ENCODE peak calls at places on chromosomes 2 and 18, in six cellular contexts. One of them, this sample, is unnamed.
A peak's percentile ranks its signal among the peaks of the same experiment; 100 is the strongest.

GRCh38 chr2:138475394-138475793 is 26.2 kb upstream of the SPOPL start:
- DNase-seq in cardiac muscle cell: no peak
- DNase-seq in A549: no peak
- DNase-seq in GM18507: peak; percentile 5
- DNase-seq in breast epithelium: no peak
- DNase-seq in stimulated activated CD4-positive, alpha-beta T cell treated with anti-CD3 and anti-CD28 coated beads, Interleukin-12 subunit alpha, Interleukin-12 subunit beta, amount 100 ng/mL, for 4 hours: no peak
- DNase-seq in this sample: no peak

GRCh38 chr2:128317186-128317897 is 1.3 kb downstream of the HS6ST1 start:
- DNase-seq in cardiac muscle cell: peak; percentile 32
- DNase-seq in GM18507: peak; percentile 38
- DNase-seq in breast epithelium: peak; percentile 55
- DNase-seq in A549: no peak
- DNase-seq in stimulated activated CD4-positive, alpha-beta T cell treated with anti-CD3 and anti-CD28 coated beads, Interleukin-12 subunit alpha, Interleukin-12 subunit beta, amount 100 ng/mL, for 4 hours: peak; percentile 35
- DNase-seq in this sample: no peak

GRCh38 chr2:164388511-164388910 is 232.8 kb downstream of the GRB14 start:
- DNase-seq in breast epithelium: no peak
- DNase-seq in cardiac muscle cell: peak; percentile 5
- DNase-seq in GM18507: no peak
- DNase-seq in stimulated activated CD4-positive, alpha-beta T cell treated with anti-CD3 and anti-CD28 coated beads, Interleukin-12 subunit alpha, Interleukin-12 subunit beta, amount 100 ng/mL, for 4 hours: no peak
- DNase-seq in A549: peak; percentile 64
- DNase-seq in this sample: no peak

GRCh38 chr18:22489694-22490093 is 72.0 kb upstream of the CTAGE1 start:
- DNase-seq in cardiac muscle cell: no peak
- DNase-seq in breast epithelium: no peak
- DNase-seq in A549: peak; percentile 48
- DNase-seq in stimulated activated CD4-positive, alpha-beta T cell treated with anti-CD3 and anti-CD28 coated beads, Interleukin-12 subunit alpha, Interleukin-12 subunit beta, amount 100 ng/mL, for 4 hours: no peak
- DNase-seq in GM18507: no peak
- DNase-seq in this sample: no peak

GRCh38 chr2:152825834-152826233 is 107.4 kb downstream of the ARL6IP6 start:
- DNase-seq in breast epithelium: no peak
- DNase-seq in A549: no peak
- DNase-seq in stimulated activated CD4-positive, alpha-beta T cell treated with anti-CD3 and anti-CD28 coated beads, Interleukin-12 subunit alpha, Interleukin-12 subunit beta, amount 100 ng/mL, for 4 hours: no peak
- DNase-seq in GM18507: no peak
- DNase-seq in cardiac muscle cell: no peak
- DNase-seq in this sample: no peak

GRCh38 chr2:108575132-108575966 is 41.1 kb downstream of the LIMS1 start:
- DNase-seq in stimulated activated CD4-positive, alpha-beta T cell treated with anti-CD3 and anti-CD28 coated beads, Interleukin-12 subunit alpha, Interleukin-12 subunit beta, amount 100 ng/mL, for 4 hours: no peak
- DNase-seq in A549: peak; percentile 25
- DNase-seq in GM18507: no peak
- DNase-seq in breast epithelium: no peak
- DNase-seq in cardiac muscle cell: no peak
- DNase-seq in this sample: no peak

GRCh38 chr2:76391663-76392062 is 680.9 kb upstream of the GCFC2 start:
- DNase-seq in stimulated activated CD4-positive, alpha-beta T cell treated with anti-CD3 and anti-CD28 coated beads, Interleukin-12 subunit alpha, Interleukin-12 subunit beta, amount 100 ng/mL, for 4 hours: no peak
- DNase-seq in GM18507: no peak
- DNase-seq in cardiac muscle cell: peak; percentile 86
- DNase-seq in A549: no peak
- DNase-seq in breast epithelium: no peak
- DNase-seq in this sample: no peak

GRCh38 chr18:60044290-60045006 is 144.7 kb downstream of the PMAIP1 start:
- DNase-seq in breast epithelium: no peak
- DNase-seq in cardiac muscle cell: no peak
- DNase-seq in GM18507: no peak
- DNase-seq in stimulated activated CD4-positive, alpha-beta T cell treated with anti-CD3 and anti-CD28 coated beads, Interleukin-12 subunit alpha, Interleukin-12 subunit beta, amount 100 ng/mL, for 4 hours: no peak
- DNase-seq in A549: peak; percentile 29
- DNase-seq in this sample: no peak

GRCh38 chr18:55907352-55908045 is 319.5 kb upstream of the TCF4 start:
- DNase-seq in breast epithelium: no peak
- DNase-seq in cardiac muscle cell: no peak
- DNase-seq in stimulated activated CD4-positive, alpha-beta T cell treated with anti-CD3 and anti-CD28 coated beads, Interleukin-12 subunit alpha, Interleukin-12 subunit beta, amount 100 ng/mL, for 4 hours: no peak
- DNase-seq in GM18507: no peak
- DNase-seq in A549: no peak
- DNase-seq in this sample: no peak

GRCh38 chr2:232668805-232669444 is 28.2 kb upstream of the GIGYF2 start:
- DNase-seq in cardiac muscle cell: peak; percentile 55
- DNase-seq in breast epithelium: no peak
- DNase-seq in stimulated activated CD4-positive, alpha-beta T cell treated with anti-CD3 and anti-CD28 coated beads, Interleukin-12 subunit alpha, Interleukin-12 subunit beta, amount 100 ng/mL, for 4 hours: no peak
- DNase-seq in A549: peak; percentile 32
- DNase-seq in GM18507: no peak
- DNase-seq in this sample: peak; percentile 27

GRCh38 chr18:65093341-65093740 is 657.5 kb upstream of the CDH7 start:
- DNase-seq in A549: no peak
- DNase-seq in GM18507: no peak
- DNase-seq in breast epithelium: no peak
- DNase-seq in stimulated activated CD4-positive, alpha-beta T cell treated with anti-CD3 and anti-CD28 coated beads, Interleukin-12 subunit alpha, Interleukin-12 subunit beta, amount 100 ng/mL, for 4 hours: no peak
- DNase-seq in cardiac muscle cell: no peak
- DNase-seq in this sample: no peak

GRCh38 chr2:212646698-212647097 is 108.1 kb upstream of the ERBB4 start:
- DNase-seq in cardiac muscle cell: no peak
- DNase-seq in stimulated activated CD4-positive, alpha-beta T cell treated with anti-CD3 and anti-CD28 coated beads, Interleukin-12 subunit alpha, Interleukin-12 subunit beta, amount 100 ng/mL, for 4 hours: no peak
- DNase-seq in A549: no peak
- DNase-seq in breast epithelium: no peak
- DNase-seq in GM18507: no peak
- DNase-seq in this sample: no peak

GRCh38 chr2:168064011-168064998 is 183.1 kb downstream of the STK39 start:
- DNase-seq in breast epithelium: no peak
- DNase-seq in cardiac muscle cell: no peak
- DNase-seq in GM18507: no peak
- DNase-seq in A549: no peak
- DNase-seq in stimulated activated CD4-positive, alpha-beta T cell treated with anti-CD3 and anti-CD28 coated beads, Interleukin-12 subunit alpha, Interleukin-12 subunit beta, amount 100 ng/mL, for 4 hours: no peak
- DNase-seq in this sample: no peak

GRCh38 chr2:65228249-65228750 is 669 bp downstream of the ACTR2 start:
- DNase-seq in cardiac muscle cell: no peak
- DNase-seq in stimulated activated CD4-positive, alpha-beta T cell treated with anti-CD3 and anti-CD28 coated beads, Interleukin-12 subunit alpha, Interleukin-12 subunit beta, amount 100 ng/mL, for 4 hours: no peak
- DNase-seq in A549: no peak
- DNase-seq in breast epithelium: no peak
- DNase-seq in GM18507: no peak
- DNase-seq in this sample: no peak

GRCh38 chr2:142041105-142041504 is 89.7 kb downstream of the LRP1B start:
- DNase-seq in cardiac muscle cell: no peak
- DNase-seq in A549: no peak
- DNase-seq in stimulated activated CD4-positive, alpha-beta T cell treated with anti-CD3 and anti-CD28 coated beads, Interleukin-12 subunit alpha, Interleukin-12 subunit beta, amount 100 ng/mL, for 4 hours: no peak
- DNase-seq in breast epithelium: no peak
- DNase-seq in GM18507: no peak
- DNase-seq in this sample: no peak

This sample was measured in uterus.